ENCODE peak calls at places on chromosomes 13 and 19, in six cellular contexts. S is H9, Q is IMR-90, G is H1, Z is mesendoderm, Y is mesenchymal stem cell. P is an unnamed sample.

GRCh38 chr19:18101268-18101667 is 3.7 kb downstream of the MAST3 start:
- DNase-seq in S (no peak), Q (no peak), G (no peak), Z (no peak), Y (no peak), P (no peak)

GRCh38 chr13:82688400-82688999 is 1193.8 kb downstream of the SLITRK1 start:
- DNase-seq in S (no peak), Q (peak), G (no peak), Z (no peak), Y (peak), P (no peak)

GRCh38 chr13:33125821-33126570 is 109.8 kb downstream of the KL start:
- DNase-seq in S (peak), Q (peak), G (no peak), Z (peak), Y (peak), P (peak)

GRCh38 chr13:110944121-110944967 is 29.5 kb upstream of the ANKRD10 start:
- DNase-seq in S (peak), Q (peak), G (no peak), Z (peak), Y (peak), P (no peak)

GRCh38 chr19:36081385-36081784 is 26.7 kb downstream of the WDR62 start:
- DNase-seq in S (no peak), Q (peak), G (no peak), Z (no peak), Y (no peak), P (no peak)

GRCh38 chr19:27774827-27775226 is 1438.1 kb downstream of the UQCRFS1 start:
- DNase-seq in S (peak), Q (no peak), G (peak), Z (peak), Y (no peak), P (no peak)

GRCh38 chr13:106284358-106284757 is 251.1 kb downstream of the EFNB2 start:
- DNase-seq in S (no peak), Q (peak), G (no peak), Z (no peak), Y (peak), P (no peak)

GRCh38 chr19:42288881-42289555 is 12.9 kb upstream of the PRR19 start:
- DNase-seq in S (no peak), Q (no peak), G (no peak), Z (no peak), Y (no peak), P (no peak)

GRCh38 chr19:48819366-48819816 is 8.6 kb upstream of the BCAT2 start:
- DNase-seq in S (no peak), Q (peak), G (no peak), Z (no peak), Y (no peak), P (no peak)

GRCh38 chr19:51391073-51391611 is 751 bp upstream of the C19orf84 start:
- DNase-seq in S (no peak), Q (no peak), G (no peak), Z (no peak), Y (no peak), P (no peak)

GRCh38 chr13:30805132-30805537 is 69.8 kb downstream of the ALOX5AP start:
- DNase-seq in S (no peak), Q (no peak), G (no peak), Z (no peak), Y (no peak), P (no peak)

GRCh38 chr13:32261567-32261966 is 53.6 kb downstream of the ZAR1L start:
- DNase-seq in S (no peak), Q (peak), G (no peak), Z (peak), Y (peak), P (no peak)

GRCh38 chr13:75423383-75423782 is 58.6 kb downstream of the TBC1D4 start:
- DNase-seq in S (no peak), Q (no peak), G (no peak), Z (no peak), Y (no peak), P (no peak)

GRCh38 chr19:32675720-32676185 is at the start of gene RGS9BP:
- DNase-seq in S (peak), Q (peak), G (peak), Z (peak), Y (peak), P (peak)

DNA sequence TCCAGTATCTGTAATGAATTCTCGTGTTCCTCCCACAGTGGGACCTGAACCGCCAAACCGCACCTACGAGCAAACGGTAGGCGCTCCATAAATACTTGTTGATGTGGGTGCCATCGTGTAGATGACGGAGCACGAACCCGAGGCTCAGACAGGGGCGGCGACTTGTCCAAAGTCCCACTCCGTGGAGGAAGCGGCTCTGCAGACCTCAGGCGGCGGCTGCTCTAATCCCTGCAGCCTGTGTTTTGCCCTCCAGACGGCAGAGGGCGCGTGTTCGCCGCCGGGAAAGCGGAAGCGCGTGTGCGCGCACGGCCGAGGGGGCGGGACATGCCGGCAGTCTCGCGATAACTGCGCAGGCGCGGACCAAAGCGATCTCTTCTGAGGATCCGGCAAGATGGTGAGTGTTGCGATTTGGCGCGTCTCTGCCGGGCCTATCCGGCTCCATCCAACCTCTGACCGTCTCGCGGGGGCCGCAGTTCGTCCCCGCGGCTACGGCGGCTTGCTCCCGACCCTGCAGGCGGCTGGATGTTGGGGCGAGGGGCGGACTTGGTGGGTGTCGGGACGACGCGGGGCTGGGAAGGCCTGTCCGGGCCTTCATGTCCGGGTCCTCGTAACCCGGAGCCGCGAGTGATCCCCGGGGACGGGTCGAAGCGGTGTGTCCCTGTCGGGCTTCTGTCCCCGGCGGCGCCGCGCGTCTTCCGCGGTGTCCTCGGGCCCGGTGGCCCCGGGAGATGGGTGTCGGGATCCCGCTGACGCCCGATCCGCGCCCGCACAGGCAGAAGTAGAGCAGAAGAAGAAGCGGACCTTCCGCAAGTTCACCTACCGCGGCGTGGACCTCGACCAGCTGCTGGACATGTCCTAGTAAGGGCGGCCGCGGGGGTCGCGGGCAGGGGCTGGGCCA is at the start of gene RPS15:
- DNase-seq in S (peak), Q (peak), G (peak), Z (peak), Y (peak), P (peak)
- H2BK15ac ChIP-seq in S (no peak), Q (no peak), G (no peak), Z (no peak), Y (no peak), P (no peak)

DNA sequence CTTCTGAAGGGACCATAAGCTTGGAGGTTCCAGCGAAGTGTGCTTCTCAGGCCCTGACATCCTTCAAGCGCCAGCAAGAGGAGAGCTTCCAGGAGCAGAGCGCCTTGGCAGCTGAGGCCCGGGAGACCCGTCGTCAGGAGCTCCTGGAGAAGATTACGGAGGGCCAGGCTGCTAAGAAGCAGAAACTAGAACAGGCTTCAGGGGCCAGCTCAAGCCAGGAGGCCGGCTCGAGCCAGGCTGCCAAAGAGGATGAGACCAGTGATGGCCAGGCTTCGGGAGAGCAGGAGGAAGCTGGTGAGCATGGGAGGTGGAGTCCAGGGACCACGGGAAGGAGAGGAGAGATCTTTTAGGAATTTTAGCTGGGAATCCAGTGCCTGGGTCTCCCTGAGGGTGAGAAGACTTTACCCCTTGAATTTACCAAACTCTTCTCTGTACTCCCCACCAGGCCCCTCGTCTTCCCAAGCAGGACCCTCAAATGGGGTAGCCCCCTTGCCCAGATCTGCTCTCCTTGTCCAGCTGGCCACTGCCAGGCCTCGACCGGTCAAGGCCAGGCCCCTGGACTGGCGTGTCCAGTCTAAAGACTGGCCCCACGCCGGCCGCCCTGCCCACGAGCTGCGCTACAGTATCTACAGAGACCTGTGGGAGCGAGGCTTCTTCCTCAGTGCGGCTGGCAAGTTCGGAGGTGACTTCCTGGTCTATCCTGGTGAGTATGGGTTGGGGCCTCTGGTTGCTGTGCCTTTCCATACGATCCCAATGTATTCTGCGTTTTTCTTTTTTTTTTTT is 754 bp downstream of the TSEN34 start:
- DNase-seq in S (no peak), Q (peak), G (no peak), Z (no peak), Y (peak), P (no peak)
- H2BK5ac ChIP-seq in S (no peak), Q (peak), G (peak), Z (no peak), Y (no peak), P (peak)

GRCh38 chr19:5719961-5720790 is at the start of the genes CATSPERD and LONP1:
- DNase-seq in S (peak), Q (peak), G (peak), Z (peak), Y (peak), P (peak)
- H2BK15ac ChIP-seq in S (no peak), Q (peak), G (peak), Z (no peak), Y (peak), P (no peak)

DNA sequence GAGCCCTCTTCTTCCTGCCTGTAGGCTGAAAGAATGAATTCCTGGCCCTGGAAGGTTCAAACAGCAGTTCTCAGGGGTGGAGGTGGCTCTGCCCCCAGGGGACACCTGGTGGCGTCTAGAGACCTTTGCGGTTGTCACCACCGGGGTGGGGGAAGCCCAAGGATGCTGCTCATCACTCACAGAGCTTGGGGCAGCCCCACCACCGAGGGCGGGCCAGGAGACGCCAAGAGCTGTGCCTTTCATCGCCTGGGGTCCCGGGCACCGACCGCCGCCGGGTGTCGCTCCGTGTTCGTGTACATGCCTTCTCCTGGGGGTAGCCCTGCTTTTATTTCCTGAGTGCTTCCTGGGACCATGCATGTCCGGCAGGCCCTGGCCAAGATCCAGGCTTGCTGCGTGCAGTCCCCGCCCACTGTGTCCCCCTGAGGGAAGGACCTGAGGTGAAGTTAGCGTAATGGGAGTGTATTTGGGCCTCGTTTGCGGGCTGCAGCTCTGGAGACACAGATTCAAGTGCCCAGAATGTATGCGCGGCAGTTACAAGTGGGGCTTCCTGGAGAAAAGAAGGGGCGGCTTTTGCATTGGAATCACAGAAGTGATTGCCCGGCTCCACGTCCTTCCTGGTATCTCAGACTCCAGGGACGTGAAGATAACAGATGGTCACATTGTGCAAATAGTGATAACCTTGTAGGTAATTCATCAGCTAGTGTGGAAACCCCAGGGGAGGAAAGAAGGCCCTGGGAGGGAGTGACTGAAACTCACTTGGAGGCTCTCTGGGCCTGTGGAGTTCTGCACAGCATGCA is 7.8 kb downstream of the DOT1L start:
- DNase-seq in S (peak), Q (peak), G (peak), Z (peak), Y (peak), P (no peak)
- H2BK5ac ChIP-seq in S (no peak), Q (peak), G (peak), Z (no peak), Y (no peak), P (peak)

DNA sequence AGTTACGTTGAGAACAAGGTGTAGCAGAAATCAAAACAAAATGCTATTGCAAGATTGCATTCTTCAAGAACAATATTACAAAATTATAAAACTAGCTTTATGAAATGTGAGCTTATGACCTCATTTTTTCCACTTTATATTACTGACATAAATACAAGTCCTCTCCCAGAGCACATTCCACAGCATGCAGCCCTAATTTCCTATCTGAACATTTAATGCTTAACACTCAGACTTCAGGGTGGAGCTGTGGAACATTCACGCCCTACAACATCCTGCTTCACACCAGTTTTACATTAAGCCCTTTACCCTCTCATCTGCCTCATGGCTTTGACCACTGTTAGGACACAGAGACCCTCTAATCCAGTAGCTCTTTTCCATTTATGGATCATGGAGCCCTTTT is 65.5 kb downstream of the EPSTI1 start:
- DNase-seq in S (no peak), Q (no peak), G (no peak), Z (peak), Y (no peak), P (no peak)
- H2BK15ac ChIP-seq in S (no peak), Q (no peak), G (no peak), Z (no peak), Y (no peak), P (no peak)

GRCh38 chr13:112181336-112182051 is 114.5 kb downstream of the SOX1 start:
- DNase-seq in S (no peak), Q (no peak), G (no peak), Z (no peak), Y (no peak), P (no peak)

GRCh38 chr13:112178769-112179168 is 111.8 kb downstream of the SOX1 start:
- DNase-seq in S (no peak), Q (no peak), G (no peak), Z (no peak), Y (no peak), P (no peak)

GRCh38 chr13:112177889-112178288 is 110.9 kb downstream of the SOX1 start:
- DNase-seq in S (no peak), Q (no peak), G (no peak), Z (no peak), Y (no peak), P (no peak)

GRCh38 chr13:112179421-112179820 is 112.5 kb downstream of the SOX1 start:
- DNase-seq in S (no peak), Q (no peak), G (no peak), Z (no peak), Y (no peak), P (no peak)

GRCh38 chr13:112179995-112180394 is 113.0 kb downstream of the SOX1 start:
- DNase-seq in S (no peak), Q (no peak), G (no peak), Z (no peak), Y (no peak), P (no peak)
- H2BK5ac ChIP-seq in S (no peak), Q (no peak), G (no peak), Z (no peak), Y (no peak), P (no peak)